ENCODE peak calls at places on chromosomes 11 and 22, in four cellular contexts. T is H1, W is NT2/D1, O is HepG2. R is an unnamed sample.

GRCh38 chr22:47781024-47781423 is 1018.6 kb downstream of the TBC1D22A start:
- DNase-seq in T (peak), W (no peak), O (no peak), R (no peak)

GRCh38 chr11:117230981-117231636 is 764 bp downstream of the PCSK7 start:
- DNase-seq in T (no peak), O (no peak), W (no peak), R (no peak)

GRCh38 chr11:77202941-77203900 is 75.2 kb downstream of the MYO7A start:
- DNase-seq in W (no peak), T (no peak), O (no peak), R (no peak)

GRCh38 chr11:115581871-115582639 is 77.8 kb upstream of the CADM1 start:
- DNase-seq in T (no peak), O (no peak), W (peak), R (peak)

GRCh38 chr11:19453893-19454292 is 213.1 kb upstream of the E2F8 start:
- DNase-seq in W (no peak), T (no peak), O (no peak), R (no peak)

GRCh38 chr11:31816467-31817053 is 5.4 kb upstream of the PAX6 start:
- DNase-seq in O (no peak), T (peak), W (no peak), R (peak)

GRCh38 chr11:86355256-86355655 is 19.4 kb upstream of the CCDC81 start:
- DNase-seq in O (no peak), T (no peak), W (no peak), R (no peak)

GRCh38 chr11:36452231-36452630 is 57.8 kb downstream of the TRAF6 start:
- DNase-seq in O (no peak), W (no peak), T (no peak), R (no peak)

GRCh38 chr11:119432484-119433368 is 9.8 kb upstream of the THY1 start:
- DNase-seq in T (no peak), W (no peak), O (no peak), R (no peak)

GRCh38 chr11:110679323-110679980 is 32.8 kb downstream of the ARHGAP20 start:
- DNase-seq in O (no peak), W (no peak), T (no peak), R (no peak)

GRCh38 chr11:34468209-34468841 is 29.6 kb downstream of the CAT start:
- DNase-seq in T (peak), O (peak), W (peak), R (peak)

GRCh38 chr22:45785458-45785857 is 113.8 kb downstream of the ATXN10 start:
- DNase-seq in O (peak), W (no peak), T (no peak), R (no peak)

GRCh38 chr11:1150769-1151365 is 6.9 kb upstream of the MUC5AC start:
- DNase-seq in T (no peak), W (no peak), O (no peak), R (no peak)

GRCh38 chr22:17981497-17981896 is 42.9 kb downstream of the MICAL3 start:
- DNase-seq in W (no peak), T (no peak), O (no peak), R (no peak)

GRCh38 chr22:17920992-17921650 is 103.2 kb downstream of the MICAL3 start:
- DNase-seq in W (no peak), O (no peak), T (no peak), R (no peak)

GRCh38 chr11:2519879-2520735 is 75.3 kb downstream of the KCNQ1 start:
- DNase-seq in O (no peak), W (no peak), T (no peak), R (no peak)

GRCh38 chr22:17085277-17086091 is 684 bp downstream of the IL17RA start:
- DNase-seq in T (peak), O (no peak), W (no peak), R (peak)

GRCh38 chr11:270451-271208 is 7.6 kb upstream of the NLRP6 start:
- DNase-seq in O (no peak), W (no peak), T (peak), R (no peak)

GRCh38 chr11:129302386-129303101 is 73.1 kb upstream of the BARX2 start:
- DNase-seq in T (no peak), W (no peak), O (no peak), R (no peak)

GRCh38 chr11:120334894-120335462 is 1.2 kb upstream of the ARHGEF12 start:
- DNase-seq in T (peak), O (peak), W (peak), R (peak)

GRCh38 chr22:43707650-43708049 is 104.5 kb downstream of the EFCAB6 start:
- DNase-seq in T (no peak), O (no peak), W (no peak), R (no peak)

GRCh38 chr11:119375629-119376196 is 5.8 kb downstream of the USP2 start:
- DNase-seq in O (peak), T (peak), W (no peak), R (no peak)

GRCh38 chr22:41619979-41620645 is 731 bp downstream of the DESI1 start:
- DNase-seq in O (peak), T (peak), W (peak), R (peak)

GRCh38 chr11:119567667-119568582 is 145.0 kb upstream of the THY1 start:
- DNase-seq in W (no peak), O (no peak), T (no peak), R (no peak)

GRCh38 chr22:40323681-40324083 is 22.6 kb upstream of the ADSL start:
- DNase-seq in W (no peak), T (no peak), O (no peak), R (no peak)

GRCh38 chr11:114180301-114181055 is 115.7 kb upstream of the NNMT start:
- DNase-seq in O (peak), W (no peak), T (no peak), R (no peak)

GRCh38 chr22:23277583-23278295 is 97.4 kb downstream of the BCR start:
- DNase-seq in T (no peak), W (no peak), O (no peak), R (no peak)

GRCh38 chr11:106670069-106670468 is 348.2 kb downstream of the GUCY1A2 start:
- DNase-seq in T (no peak), W (peak), O (no peak), R (no peak)

GRCh38 chr11:46537121-46537520 is 56.7 kb downstream of the AMBRA1 start:
- DNase-seq in T (no peak), O (no peak), W (peak), R (no peak)

GRCh38 chr11:116439480-116439759 is 333.4 kb downstream of the BUD13 start:
- DNase-seq in O (no peak), T (no peak), W (no peak), R (no peak)

GRCh38 chr11:129973809-129974208 is 28.8 kb downstream of the PRDM10 start:
- DNase-seq in O (peak), W (peak), T (peak), R (no peak)

GRCh38 chr11:79076526-79077115 is 364.2 kb downstream of the TENM4 start:
- DNase-seq in W (no peak), O (peak), T (no peak), R (peak)

GRCh38 chr22:48827228-48827810 is 1000.4 kb downstream of the BRD1 start:
- DNase-seq in W (no peak), O (no peak), T (peak), R (no peak)

GRCh38 chr11:96246718-96247540 is 96.1 kb downstream of the MAML2 start:
- DNase-seq in W (no peak), T (no peak), O (peak), R (no peak)

GRCh38 chr11:31687256-31687655 is 123.9 kb downstream of the PAX6 start:
- DNase-seq in T (no peak), W (no peak), O (no peak), R (no peak)

GRCh38 chr22:43854786-43855271 is 7.5 kb downstream of the SULT4A1 start:
- DNase-seq in T (no peak), W (no peak), O (no peak), R (no peak)

GRCh38 chr11:66727883-66728759 is 895 bp downstream of the SPTBN2 start:
- DNase-seq in O (no peak), T (peak), W (no peak), R (peak)
- TF ChIP-seq SUZ12 in O (no peak), T (no peak), W (no peak), R (no peak)

GRCh38 chr11:30392221-30392784 is 69.4 kb downstream of the ARL14EP start:
- DNase-seq in T (no peak), W (no peak), O (no peak), R (peak)
- TF ChIP-seq SUZ12 in T (no peak), W (no peak), O (no peak), R (no peak)

DNA sequence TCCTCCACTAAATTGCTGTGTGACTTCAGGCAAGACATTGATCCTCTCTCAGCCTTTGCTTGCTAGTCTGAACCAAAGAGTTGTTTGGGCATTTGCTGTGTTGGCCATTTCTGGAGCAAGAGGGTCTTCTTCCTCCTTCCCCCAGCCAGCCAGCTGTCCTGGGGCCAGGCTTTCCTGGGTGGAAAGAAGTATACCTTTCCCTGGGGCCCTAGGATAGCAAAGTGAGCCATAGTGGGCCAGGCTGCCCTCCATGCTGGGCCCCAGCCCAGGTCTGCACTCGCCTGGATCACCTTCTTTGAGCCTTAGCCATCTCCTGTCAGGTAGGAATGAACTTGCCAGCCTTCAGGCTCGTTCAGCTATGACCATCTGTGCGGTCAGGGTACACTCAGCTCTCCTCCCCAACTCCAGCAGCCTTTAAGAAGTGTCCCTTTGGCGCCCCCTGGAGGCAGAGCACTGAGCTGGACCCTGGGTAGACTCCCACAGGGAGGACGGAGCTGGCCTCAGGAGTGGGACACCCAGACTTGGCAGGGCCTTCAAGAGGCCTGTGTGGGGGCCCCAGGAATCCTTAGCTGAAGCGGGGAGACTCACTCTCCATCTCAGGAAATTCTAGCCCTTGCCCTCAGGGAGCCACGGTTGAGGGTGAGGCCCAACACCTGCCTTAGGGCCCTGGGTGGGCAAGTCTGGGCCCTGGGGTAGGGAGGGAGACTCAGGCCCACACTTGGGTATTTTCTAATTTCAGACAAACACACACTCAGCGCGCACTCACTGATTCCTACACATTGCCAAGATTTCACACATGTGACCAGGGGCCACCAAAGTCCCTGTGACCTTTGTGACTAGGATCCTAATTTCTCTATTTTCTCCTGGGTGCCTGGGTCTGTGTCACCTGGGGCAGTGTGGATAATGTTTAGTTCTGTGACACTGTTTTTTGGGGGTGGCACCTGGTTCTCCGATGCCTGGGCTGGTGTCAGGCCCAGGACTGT is 35.6 kb upstream of the TPBGL start:
- DNase-seq in T (peak), W (peak), O (peak), R (peak)
- TF ChIP-seq SUZ12 in T (no peak), W (no peak), O (no peak), R (no peak)

GRCh38 chr11:60974726-60975125 is 3.2 kb downstream of the CD6 start:
- DNase-seq in T (no peak), O (no peak), W (no peak), R (no peak)

GRCh38 chr11:60981515-60981914 is 10.0 kb downstream of the CD6 start:
- DNase-seq in O (no peak), W (no peak), T (no peak), R (no peak)

GRCh38 chr11:60982184-60982583 is 10.7 kb downstream of the CD6 start:
- DNase-seq in W (no peak), O (no peak), T (no peak), R (no peak)

GRCh38 chr11:60977224-60977623 is 5.7 kb downstream of the CD6 start:
- DNase-seq in W (no peak), O (no peak), T (no peak), R (no peak)

DNA sequence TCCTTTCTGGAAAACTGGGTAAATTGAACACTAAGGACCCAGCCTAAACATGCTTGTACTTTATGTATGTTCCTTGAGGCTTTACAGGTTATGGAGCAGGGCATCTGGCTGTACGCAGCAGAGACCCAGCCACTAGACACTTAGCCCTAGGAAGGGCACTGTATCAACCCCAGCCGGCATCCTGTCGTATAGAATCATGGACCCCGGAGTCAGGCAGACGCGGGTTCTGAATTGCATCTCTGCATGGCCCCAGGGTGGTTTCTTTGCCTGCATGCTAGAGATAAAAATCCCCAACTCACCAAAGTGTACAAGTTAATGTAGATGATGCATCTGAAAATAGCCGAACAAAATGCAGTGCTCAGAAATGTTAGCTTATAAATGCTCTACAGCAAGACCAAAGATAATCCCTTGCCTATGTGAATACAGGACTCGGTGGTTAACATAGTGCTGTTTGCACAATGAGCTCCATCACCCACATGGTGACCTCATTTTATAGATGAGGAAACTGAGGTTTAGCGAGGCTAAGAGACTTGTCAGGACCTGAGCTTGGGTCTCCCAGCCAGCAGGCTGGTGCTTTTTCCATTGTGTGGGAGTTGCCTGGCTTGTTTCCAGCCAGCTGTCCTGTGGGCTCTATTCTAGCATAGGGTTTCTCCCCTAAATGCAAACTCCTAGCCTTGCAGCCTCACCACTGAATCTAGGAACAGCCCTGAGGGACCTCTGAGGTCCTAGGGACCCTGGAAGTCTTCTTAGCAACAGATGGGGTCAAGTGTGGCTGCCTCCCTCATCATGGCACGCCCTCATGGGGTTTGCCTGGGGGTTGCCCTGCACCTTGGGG is 7.3 kb downstream of the CD6 start:
- DNase-seq in O (no peak), W (no peak), T (no peak), R (no peak)
- TF ChIP-seq SUZ12 in O (no peak), W (no peak), T (no peak), R (no peak)

DNA sequence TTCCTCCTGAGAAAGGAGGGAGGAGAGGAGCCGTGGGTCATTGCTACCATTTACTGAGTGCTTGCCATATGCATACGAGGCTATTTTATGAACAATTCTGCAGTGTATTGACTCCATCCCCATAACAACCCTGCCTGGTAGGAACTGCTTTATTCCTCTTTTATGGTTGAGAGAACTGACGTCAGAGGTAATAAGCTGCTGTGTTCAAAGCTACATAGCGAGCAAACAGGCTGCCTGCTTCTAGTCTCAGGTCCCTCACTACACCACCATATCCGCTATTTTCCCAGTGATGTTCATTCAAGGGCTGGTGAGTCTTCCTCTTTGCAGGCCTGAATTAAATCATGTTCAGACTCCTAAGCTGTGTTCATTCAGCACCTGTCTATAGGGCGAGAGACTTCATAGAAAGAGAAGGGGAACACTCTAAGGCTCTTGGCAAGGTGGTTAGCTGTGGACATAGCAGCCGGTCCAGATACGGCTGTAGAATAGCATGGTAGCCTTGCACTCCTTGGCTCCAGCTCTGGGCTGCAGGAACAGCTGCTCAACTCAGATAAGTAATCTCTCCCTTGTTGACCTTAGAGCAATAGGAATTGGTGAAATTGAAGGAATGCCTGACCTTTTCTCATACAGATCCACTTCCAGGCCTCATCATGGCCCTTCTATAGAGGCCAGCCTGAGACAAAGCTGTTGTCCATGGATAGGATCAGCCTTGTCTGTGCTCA is 82.6 kb downstream of the MICAL2 start:
- DNase-seq in O (no peak), T (no peak), W (no peak), R (no peak)
- TF ChIP-seq SUZ12 in O (no peak), T (no peak), W (no peak), R (no peak)

DNA sequence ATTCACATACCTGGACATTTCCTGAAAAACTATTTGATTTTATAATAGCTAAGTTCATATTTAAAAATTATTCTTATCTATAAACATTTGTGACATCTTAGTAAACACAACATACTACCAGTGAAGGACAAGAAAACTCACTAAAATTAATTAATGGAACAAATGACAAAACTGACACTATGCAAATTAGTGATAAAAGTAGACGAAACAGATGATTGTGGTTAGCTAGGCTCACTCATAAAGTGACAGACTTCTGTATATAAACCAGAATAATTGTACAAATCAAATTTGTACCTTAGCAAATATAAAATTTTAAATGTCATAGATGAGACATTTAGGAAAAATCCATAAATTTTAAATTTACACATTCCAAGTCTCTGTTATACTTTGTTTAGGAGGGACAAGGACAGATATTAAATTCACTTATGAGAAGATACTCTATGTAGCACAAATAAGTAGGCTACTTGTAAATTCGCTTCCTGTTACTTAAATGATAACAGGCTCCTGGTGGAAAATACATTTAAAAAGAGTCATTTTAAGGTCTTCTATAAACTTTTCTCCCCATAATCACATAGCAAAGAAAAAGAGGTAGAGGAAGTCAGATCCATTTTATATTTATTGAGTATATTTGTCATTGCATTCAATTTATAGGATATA is 81.2 kb downstream of the KIF18A start:
- DNase-seq in O (no peak), T (no peak), W (no peak), R (no peak)
- TF ChIP-seq SUZ12 in O (no peak), T (no peak), W (no peak), R (no peak)

R was measured in HEK293T.